ENCODE peak calls at places on chromosomes 1 and 21, in five cellular contexts. One of them, this sample, is unnamed.

GRCh38 chr21:38925923-38926322 is 120.2 kb downstream of the ETS2 start:
- DNase-seq in K562: no peak
- DNase-seq in HepG2: no peak
- DNase-seq in HCT116: no peak
- DNase-seq in mesendoderm: no peak
- DNase-seq in this sample: no peak

GRCh38 chr1:46173361-46173856 is 1.5 kb upstream of the TSPAN1 start:
- DNase-seq in mesendoderm: peak; percentile 75
- DNase-seq in K562: peak; percentile 62
- DNase-seq in HCT116: no peak
- DNase-seq in HepG2: no peak
- DNase-seq in this sample: no peak

GRCh38 chr1:228986093-228986904 is 251.0 kb downstream of the RHOU start:
- DNase-seq in mesendoderm: no peak
- DNase-seq in K562: no peak
- DNase-seq in HCT116: no peak
- DNase-seq in HepG2: no peak
- DNase-seq in this sample: no peak

GRCh38 chr1:209132736-209133467 is 450.6 kb upstream of the CAMK1G start:
- DNase-seq in HCT116: no peak
- DNase-seq in mesendoderm: no peak
- DNase-seq in K562: no peak
- DNase-seq in HepG2: no peak
- DNase-seq in this sample: no peak

GRCh38 chr1:24875257-24875656 is 54.8 kb downstream of the RUNX3 start:
- DNase-seq in HCT116: no peak
- DNase-seq in K562: no peak
- DNase-seq in mesendoderm: no peak
- DNase-seq in HepG2: no peak
- DNase-seq in this sample: no peak

GRCh38 chr1:173193639-173194038 is 13.5 kb downstream of the TNFSF4 start:
- DNase-seq in K562: no peak
- DNase-seq in HepG2: no peak
- DNase-seq in HCT116: no peak
- DNase-seq in mesendoderm: no peak
- DNase-seq in this sample: no peak

GRCh38 chr1:239387304-239388231 is 1.2 kb downstream of the CHRM3 start:
- DNase-seq in HCT116: no peak
- DNase-seq in mesendoderm: peak; percentile 61
- DNase-seq in K562: no peak
- DNase-seq in HepG2: no peak
- DNase-seq in this sample: no peak

GRCh38 chr1:235708390-235708962 is 58.9 kb upstream of the GNG4 start:
- DNase-seq in K562: no peak
- DNase-seq in HepG2: peak; percentile 2
- DNase-seq in HCT116: peak; percentile 79
- DNase-seq in mesendoderm: no peak
- DNase-seq in this sample: peak; percentile 40

GRCh38 chr1:213724640-213725536 is 262.9 kb upstream of the PROX1 start:
- DNase-seq in HCT116: no peak
- DNase-seq in HepG2: peak; percentile 31
- DNase-seq in mesendoderm: no peak
- DNase-seq in K562: no peak
- DNase-seq in this sample: no peak

GRCh38 chr1:160739098-160739511 is at the start of gene SLAMF7:
- DNase-seq in HepG2: no peak
- DNase-seq in K562: peak; percentile 10
- DNase-seq in mesendoderm: no peak
- DNase-seq in HCT116: no peak
- DNase-seq in this sample: no peak

GRCh38 chr1:204340137-204340536 is 19.6 kb downstream of the PLEKHA6 start:
- DNase-seq in HepG2: no peak
- DNase-seq in mesendoderm: no peak
- DNase-seq in HCT116: no peak
- DNase-seq in K562: no peak
- DNase-seq in this sample: no peak
- H3K27ac ChIP-seq in HepG2: no peak overlapping the region
- H3K27ac ChIP-seq in mesendoderm: no peak overlapping the region
- H3K27ac ChIP-seq in HCT116: no peak overlapping the region
- H3K27ac ChIP-seq in K562: no peak overlapping the region
- H3K27ac ChIP-seq in this sample: no peak overlapping the region

GRCh38 chr1:39167632-39168209 is 36.8 kb upstream of the MACF1 start:
- DNase-seq in K562: peak; percentile 96
- DNase-seq in mesendoderm: no peak
- DNase-seq in HCT116: no peak
- DNase-seq in HepG2: peak; percentile 83
- DNase-seq in this sample: no peak

GRCh38 chr1:39173119-39173994 is 31.1 kb upstream of the MACF1 start:
- DNase-seq in HepG2: no peak
- DNase-seq in mesendoderm: no peak
- DNase-seq in HCT116: no peak
- DNase-seq in K562: no peak
- DNase-seq in this sample: no peak

GRCh38 chr1:39173995-39174380 is 30.5 kb upstream of the MACF1 start:
- DNase-seq in K562: no peak
- DNase-seq in HepG2: no peak
- DNase-seq in HCT116: no peak
- DNase-seq in mesendoderm: no peak
- DNase-seq in this sample: no peak

GRCh38 chr1:39168301-39169080 is 36.0 kb upstream of the MACF1 start:
- DNase-seq in HCT116: no peak
- DNase-seq in K562: peak; percentile 56
- DNase-seq in mesendoderm: no peak
- DNase-seq in HepG2: no peak
- DNase-seq in this sample: no peak

DNA sequence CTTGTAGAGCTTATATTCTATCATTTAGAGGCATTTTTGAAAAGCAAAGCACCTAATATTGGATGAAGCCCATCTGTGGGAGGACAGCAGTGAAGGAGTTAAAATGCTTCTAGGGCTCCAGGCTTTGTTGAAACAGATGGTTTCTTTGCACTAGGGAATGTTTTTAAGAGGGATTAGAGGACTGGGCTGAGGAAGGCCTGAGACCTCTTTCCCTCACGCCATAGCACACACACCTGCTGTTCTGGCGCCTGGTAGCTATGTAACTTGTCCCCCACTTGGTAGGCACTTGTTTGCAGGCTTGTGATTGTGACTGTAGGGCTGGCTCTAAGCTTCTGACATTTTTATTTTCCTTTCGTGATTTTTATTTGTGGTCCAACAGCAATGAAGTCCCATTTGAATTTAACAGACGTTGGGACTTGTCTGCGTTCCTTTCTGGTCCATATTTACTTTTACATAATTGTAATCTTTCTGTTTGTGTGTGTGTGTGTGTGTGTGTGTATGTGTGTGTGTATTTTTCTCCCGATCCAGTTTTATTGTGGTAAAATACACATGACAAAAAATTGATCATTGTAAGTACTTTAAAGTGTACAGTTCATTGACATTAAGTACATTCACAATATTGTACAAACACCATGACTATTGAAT is 33.6 kb upstream of the MACF1 start:
- DNase-seq in K562: peak; percentile 35
- DNase-seq in HepG2: no peak
- DNase-seq in mesendoderm: peak; percentile 81
- DNase-seq in HCT116: no peak
- DNase-seq in this sample: no peak
- H3K9ac ChIP-seq in K562: no peak overlapping the region
- H3K9ac ChIP-seq in HepG2: no peak overlapping the region
- H3K9ac ChIP-seq in mesendoderm: no peak overlapping the region
- H3K9ac ChIP-seq in HCT116: no peak overlapping the region
- H3K9ac ChIP-seq in this sample: no peak overlapping the region

DNA sequence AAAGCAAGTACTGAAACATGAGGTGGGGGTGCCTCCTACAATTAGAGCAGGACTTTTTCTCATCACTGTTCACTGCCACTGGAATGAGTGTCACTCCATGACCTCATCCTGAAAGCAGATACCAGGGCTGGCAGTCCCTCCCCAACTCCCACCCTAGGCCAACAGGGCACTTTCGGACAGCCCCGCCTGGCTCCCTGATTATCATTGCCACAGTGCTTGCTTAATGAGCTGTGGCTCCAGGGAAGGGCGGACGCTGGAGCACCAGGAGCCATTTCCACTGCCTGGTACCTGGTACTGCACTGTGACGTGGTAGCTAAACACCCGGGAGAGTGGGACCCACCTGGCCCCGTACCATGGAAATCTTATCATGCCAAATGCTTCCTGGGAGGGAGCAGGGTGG is 22.3 kb downstream of the SLC9A1 start:
- DNase-seq in mesendoderm: no peak
- DNase-seq in HepG2: no peak
- DNase-seq in K562: no peak
- DNase-seq in HCT116: no peak
- DNase-seq in this sample: no peak
- H3K27ac ChIP-seq in mesendoderm: no peak overlapping the region
- H3K27ac ChIP-seq in HepG2: no peak overlapping the region
- H3K27ac ChIP-seq in K562: no peak overlapping the region
- H3K27ac ChIP-seq in HCT116: no peak overlapping the region
- H3K27ac ChIP-seq in this sample: no peak overlapping the region

DNA sequence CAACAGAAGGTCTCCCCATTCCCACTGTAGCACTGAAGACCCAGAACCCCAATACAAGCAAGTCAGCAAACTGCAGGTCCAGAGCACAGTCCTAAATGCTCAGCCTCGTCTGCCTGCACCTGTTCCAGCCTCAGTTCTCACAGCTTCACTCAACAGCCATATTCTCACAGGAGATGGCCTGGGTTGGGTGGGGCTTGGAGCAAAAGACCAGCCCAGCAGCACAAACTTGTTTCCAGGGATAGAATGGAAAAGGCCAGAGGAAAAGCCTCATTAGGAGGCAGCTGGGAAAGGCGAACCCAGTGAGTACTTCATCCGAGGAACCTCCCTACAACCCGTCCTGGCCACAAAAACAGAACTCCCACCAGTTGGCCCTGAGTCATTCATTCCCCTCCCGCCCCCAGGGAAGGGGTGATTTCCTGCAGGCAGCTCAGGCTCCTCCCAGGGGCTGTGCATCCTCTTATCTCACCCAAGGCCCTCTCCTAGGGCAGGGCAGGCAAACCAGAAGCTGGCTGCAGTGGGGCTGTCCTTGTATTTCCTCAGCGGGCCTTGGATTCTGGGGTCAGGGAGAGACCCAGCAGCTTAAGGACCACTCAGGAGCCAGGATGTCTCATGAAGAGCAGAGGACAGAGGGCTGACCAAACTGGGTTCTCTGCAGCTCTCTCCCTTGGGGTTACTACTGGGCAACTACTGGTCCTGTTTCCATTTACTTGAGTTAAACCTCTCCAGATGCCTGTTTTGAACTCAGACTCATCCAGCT is 7.4 kb upstream of the MPL start:
- DNase-seq in K562: peak; percentile 97
- DNase-seq in mesendoderm: peak; percentile 91
- DNase-seq in HCT116: no peak
- DNase-seq in HepG2: no peak
- DNase-seq in this sample: no peak
- H3K9ac ChIP-seq in K562: peak overlapping the region; percentile 48
- H3K9ac ChIP-seq in mesendoderm: peak overlapping the region; percentile 29
- H3K9ac ChIP-seq in HCT116: peak overlapping the region; percentile 20
- H3K9ac ChIP-seq in HepG2: no peak overlapping the region
- H3K9ac ChIP-seq in this sample: no peak overlapping the region

DNA sequence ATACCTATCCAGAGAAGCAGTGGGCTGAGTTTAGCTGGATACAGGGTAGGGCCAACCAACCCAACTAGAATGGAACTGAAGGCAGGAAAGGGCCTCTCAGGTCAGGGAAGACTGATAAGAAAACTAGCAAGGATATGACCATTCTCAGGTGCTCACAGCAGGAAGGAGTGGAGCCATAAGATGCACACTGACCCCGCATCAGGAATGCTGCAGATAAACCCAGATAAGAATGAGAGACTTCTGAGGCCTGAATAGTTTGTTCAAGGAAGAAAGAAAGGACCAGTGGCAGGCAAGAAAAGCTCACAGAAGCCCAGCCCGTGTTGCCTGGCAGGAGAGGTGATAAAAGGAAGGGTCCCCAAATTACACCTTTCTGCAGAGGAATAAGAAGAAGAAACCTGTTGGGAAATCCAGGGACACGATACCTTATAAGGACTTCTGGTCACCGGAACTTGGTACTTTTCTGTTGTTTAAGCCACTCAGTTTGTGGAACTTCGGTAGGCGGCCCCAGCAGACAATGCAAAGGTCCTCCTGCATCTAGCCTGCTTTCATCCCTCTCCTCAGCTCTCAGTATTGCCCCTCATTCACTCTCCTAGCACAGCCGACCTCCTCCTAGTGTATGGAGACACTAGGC is 58.9 kb downstream of the ATP1A1 start:
- DNase-seq in K562: peak; percentile 51
- DNase-seq in HepG2: no peak
- DNase-seq in mesendoderm: peak; percentile 63
- DNase-seq in HCT116: no peak
- DNase-seq in this sample: no peak
- H3K27ac ChIP-seq in K562: no peak overlapping the region
- H3K27ac ChIP-seq in HepG2: no peak overlapping the region
- H3K27ac ChIP-seq in mesendoderm: peak overlapping the region; percentile 19
- H3K27ac ChIP-seq in HCT116: no peak overlapping the region
- H3K27ac ChIP-seq in this sample: no peak overlapping the region

DNA sequence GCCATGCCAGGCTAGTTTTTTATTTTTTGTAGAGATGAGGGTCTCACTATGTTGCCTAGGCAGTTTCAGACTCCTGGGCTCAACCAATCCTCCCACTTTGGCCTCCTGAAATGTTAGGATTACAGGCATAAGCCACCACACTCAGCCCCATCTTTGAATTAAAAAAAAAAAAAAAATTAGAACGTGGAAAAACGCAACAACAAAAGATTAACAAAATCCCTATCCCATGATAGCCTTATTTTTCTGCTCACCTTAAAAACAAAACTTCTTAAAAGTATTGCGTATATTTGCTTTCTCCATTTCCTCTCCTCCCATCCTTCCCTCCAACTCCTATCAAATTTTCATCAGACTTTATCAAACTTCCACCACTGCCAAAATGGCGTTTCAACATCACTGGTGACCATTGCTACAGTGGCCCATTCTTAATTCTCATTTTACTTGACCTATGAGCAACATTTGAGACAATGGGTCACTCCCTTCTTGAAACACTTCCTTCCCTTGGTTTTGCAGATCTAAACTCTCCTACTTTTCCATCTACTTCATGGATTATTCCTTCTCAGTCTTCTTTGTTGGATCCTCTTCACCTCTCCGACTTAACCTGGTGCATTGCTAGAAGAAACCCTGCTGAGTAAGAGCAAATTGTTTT is 579 bp upstream of the ZNF684 start:
- DNase-seq in K562: peak; percentile 36
- DNase-seq in HCT116: no peak
- DNase-seq in HepG2: no peak
- DNase-seq in mesendoderm: no peak
- DNase-seq in this sample: no peak
- H3K9ac ChIP-seq in K562: peak overlapping the region; percentile 91
- H3K9ac ChIP-seq in HCT116: peak overlapping the region; percentile 63
- H3K9ac ChIP-seq in HepG2: peak overlapping the region; percentile 83
- H3K9ac ChIP-seq in mesendoderm: peak overlapping the region; percentile 77
- H3K9ac ChIP-seq in this sample: peak overlapping the region; percentile 75